ENCODE peak calls at places on chromosome 5, in nine cellular contexts. N is stomach, J is upper lobe of left lung, L is K562, P is ovary, W is transverse colon, V is HepG2, B is GM12878, F is sigmoid colon. K is an unnamed sample. For H3K27me3, the result is how much of the 10 kb centered on the place peaks cover.

GRCh38 chr5:142862585-142862984 is 92.4 kb downstream of the ARHGAP26 start:
- DNase-seq in L (no peak), B (no peak), N (no peak), W (no peak), V (no peak), F (no peak), P (no peak), J (no peak), K (no peak)

GRCh38 chr5:41510176-41510831 is at the start of gene PLCXD3:
- DNase-seq in B (no peak), P (peak), W (no peak), J (peak), V (no peak), F (peak), N (peak), L (no peak), K (no peak)

GRCh38 chr5:93677344-93678021 is 63.9 kb downstream of the POU5F2 start:
- DNase-seq in W (no peak), V (peak), N (peak), L (no peak), P (peak), B (no peak), F (no peak), J (no peak), K (peak)

GRCh38 chr5:103829585-103829984 is 267.0 kb upstream of the NUDT12 start:
- DNase-seq in L (peak), F (no peak), V (no peak), B (no peak), W (no peak), P (no peak), N (no peak), J (no peak), K (no peak)

GRCh38 chr5:180779985-180780610 is 22.5 kb downstream of the MGAT1 start:
- DNase-seq in F (no peak), W (no peak), B (no peak), L (no peak), V (no peak), P (no peak), N (no peak), J (no peak), K (no peak)

GRCh38 chr5:171764265-171764664 is 21.4 kb upstream of the SMIM23 start:
- DNase-seq in W (no peak), B (no peak), P (no peak), N (no peak), L (no peak), J (no peak), V (no peak), F (no peak), K (no peak)

GRCh38 chr5:126234563-126235195 is 188.5 kb upstream of the GRAMD2B start:
- DNase-seq in W (peak), B (no peak), L (peak), J (no peak), N (no peak), P (no peak), V (peak), F (no peak), K (no peak)

GRCh38 chr5:172004824-172005237 is 1.6 kb downstream of the FBXW11 start:
- DNase-seq in P (no peak), J (no peak), W (no peak), N (no peak), B (peak), V (no peak), L (peak), F (no peak), K (no peak)

GRCh38 chr5:77798448-77798847 is 22.3 kb upstream of the TBCA start:
- DNase-seq in V (no peak), L (no peak), W (no peak), J (no peak), P (no peak), F (no peak), B (no peak), N (no peak), K (no peak)

DNA sequence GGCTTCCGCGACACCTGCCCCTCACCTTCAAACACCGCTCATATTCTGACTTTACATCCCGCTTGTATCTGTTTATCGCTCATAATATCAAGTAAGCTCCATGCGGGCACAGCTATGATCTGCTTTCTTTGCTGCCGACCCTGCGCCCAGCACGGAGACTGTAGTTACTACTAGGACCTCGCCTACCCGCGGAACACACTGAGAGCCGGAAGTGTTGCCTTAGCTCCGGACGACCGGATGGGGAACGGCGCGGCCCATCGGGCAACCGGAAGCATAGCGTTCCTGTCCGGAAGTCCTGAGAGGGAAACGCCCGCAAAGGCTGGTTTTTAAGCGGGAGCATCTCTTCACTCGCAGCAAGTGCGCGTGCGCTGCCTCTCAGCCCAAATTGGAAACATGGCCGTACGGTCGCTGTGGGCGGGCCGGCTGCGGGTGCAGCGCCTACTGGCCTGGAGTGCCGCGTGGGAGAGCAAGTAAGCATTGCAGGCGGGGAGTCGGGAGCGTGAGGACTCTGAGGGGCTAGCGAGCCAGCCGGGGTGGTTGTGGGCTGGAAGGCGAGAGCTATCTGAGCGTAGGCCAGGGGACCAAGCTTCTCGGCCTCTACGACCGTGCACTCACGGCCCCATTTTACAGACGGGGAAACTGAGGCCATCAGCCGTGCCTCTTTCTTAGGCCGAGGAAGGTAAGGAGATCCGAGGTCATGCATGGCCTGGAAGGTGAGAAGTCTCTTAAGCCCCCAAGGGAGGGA is at the start of gene GRPEL2:
- DNase-seq in L (peak), W (peak), N (peak), J (peak), V (peak), P (peak), B (peak), F (peak), K (peak)
- TF ChIP-seq POLR2A in L (peak), W (peak), N (no peak), J (no peak), V (peak), P (peak), B (peak), F (peak), K (peak)

GRCh38 chr5:164600166-164600715 is 1094.8 kb downstream of the MAT2B start:
- DNase-seq in F (no peak), W (no peak), J (no peak), B (no peak), P (no peak), L (no peak), N (no peak), V (no peak), K (no peak)
- TF ChIP-seq EP300 in F (no peak), W (no peak), J (no peak), B (no peak), P (no peak), L (no peak), N (no peak), V (no peak), K (no peak)

GRCh38 chr5:79464695-79465332 is 49.1 kb downstream of the HOMER1 start:
- DNase-seq in J (no peak), W (no peak), V (no peak), B (no peak), N (no peak), P (no peak), F (no peak), L (peak), K (no peak)
- H3K27me3 ChIP-seq in J (under half), W (under half), V (under half), B (under half), N (under half), P (under half), F (under half), L (under half), K (under half)

GRCh38 chr5:84779206-84779605 is 394.5 kb upstream of the EDIL3 start:
- DNase-seq in W (no peak), L (no peak), N (no peak), V (no peak), J (no peak), P (no peak), B (no peak), F (no peak), K (no peak)
- TF ChIP-seq POLR2A in W (no peak), L (no peak), N (no peak), V (no peak), J (no peak), P (no peak), B (no peak), F (no peak), K (no peak)

DNA sequence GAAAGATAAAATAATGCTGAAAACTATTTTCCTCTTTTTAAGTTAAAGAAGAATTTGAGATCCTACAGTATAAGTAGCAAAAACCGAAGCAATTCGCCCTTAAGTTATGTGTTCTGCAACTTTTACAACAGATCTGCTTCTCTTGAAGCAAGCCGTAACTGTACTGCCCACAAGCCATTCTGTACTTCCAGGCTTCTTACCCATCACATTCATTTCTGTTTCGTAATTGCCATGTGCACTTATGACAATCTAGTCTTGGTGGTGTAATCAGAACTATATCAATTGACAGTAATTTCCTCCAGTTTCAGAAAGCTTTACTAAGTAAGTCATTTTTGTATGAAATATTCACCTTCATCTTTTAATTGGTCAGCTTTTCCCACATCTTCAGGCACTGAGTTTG is 13.8 kb downstream of the SGTB start:
- DNase-seq in N (no peak), P (no peak), B (no peak), L (no peak), J (no peak), W (no peak), F (no peak), V (no peak), K (no peak)
- TF ChIP-seq EP300 in N (no peak), P (no peak), B (no peak), L (no peak), J (no peak), W (no peak), F (no peak), V (no peak), K (no peak)

GRCh38 chr5:174344335-174344734 is 298.8 kb downstream of the NSG2 start:
- DNase-seq in F (no peak), N (no peak), P (no peak), B (no peak), W (no peak), J (no peak), L (no peak), V (no peak), K (no peak)
- H3K27me3 ChIP-seq in F (under half), N (under half), P (under half), B (under half), W (under half), J (under half), L (under half), V (under half), K (under half)